ENCODE peak calls at places on chromosomes 6 and 20, in eight cellular contexts. Z, K, S, H, V, C, A and O are unnamed samples.

GRCh38 chr6:83884523-83884922 is 25.0 kb downstream of the CYB5R4 start:
- DNase-seq in H (peak), C (peak), S (peak), Z (no peak), V (no peak), A (no peak), K (no peak), O (peak)

GRCh38 chr6:157944983-157945931 is 36.4 kb upstream of the SYNJ2 start:
- DNase-seq in C (no peak), V (peak), H (no peak), Z (no peak), S (no peak), A (no peak), K (no peak), O (peak)

GRCh38 chr6:54282186-54282585 is 26.1 kb upstream of the TINAG start:
- DNase-seq in C (no peak), Z (no peak), A (no peak), H (no peak), V (no peak), S (peak), K (no peak), O (peak)

GRCh38 chr20:6525447-6526303 is 241.8 kb upstream of the BMP2 start:
- DNase-seq in Z (no peak), S (peak), C (no peak), V (no peak), A (no peak), H (no peak), K (no peak), O (peak)

GRCh38 chr20:15528386-15529111 is 1044.7 kb downstream of the KIF16B start:
- DNase-seq in Z (no peak), S (no peak), V (no peak), K (no peak), H (no peak), A (no peak), C (no peak), O (no peak)

GRCh38 chr20:33209789-33210188 is 7.4 kb upstream of the BPIFA3 start:
- DNase-seq in H (peak), S (peak), V (peak), K (peak), A (peak), C (peak), Z (no peak), O (peak)

GRCh38 chr6:86728976-86729375 is 208.4 kb upstream of the HTR1E start:
- DNase-seq in V (no peak), A (no peak), K (no peak), S (no peak), H (no peak), Z (no peak), C (no peak), O (no peak)

GRCh38 chr20:20519269-20519668 is 151.4 kb downstream of the INSM1 start:
- DNase-seq in V (no peak), C (no peak), A (peak), Z (no peak), S (no peak), K (no peak), H (no peak), O (no peak)

GRCh38 chr6:106591111-106591825 is 38.0 kb downstream of the RTN4IP1 start:
- DNase-seq in C (no peak), V (no peak), S (peak), Z (no peak), H (no peak), K (no peak), A (no peak), O (peak)

GRCh38 chr6:139698526-139699182 is 324.2 kb upstream of the CITED2 start:
- DNase-seq in H (no peak), S (peak), V (no peak), K (no peak), C (no peak), A (peak), Z (peak), O (no peak)

GRCh38 chr6:170473226-170473789 is 79.8 kb downstream of the PSMB1 start:
- DNase-seq in K (no peak), C (no peak), H (no peak), Z (no peak), S (no peak), A (no peak), V (no peak), O (no peak)

GRCh38 chr20:58048096-58048702 is 180.3 kb downstream of the ANKRD60 start:
- DNase-seq in C (no peak), K (no peak), H (no peak), Z (no peak), S (peak), V (no peak), A (no peak), O (peak)

GRCh38 chr6:135693971-135694370 is 157.5 kb upstream of the PDE7B start:
- DNase-seq in S (no peak), Z (no peak), V (no peak), K (no peak), A (no peak), H (no peak), C (no peak), O (no peak)

GRCh38 chr6:98586163-98586562 is 248.2 kb upstream of the POU3F2 start:
- DNase-seq in K (no peak), Z (no peak), C (no peak), V (no peak), A (no peak), S (no peak), H (no peak), O (no peak)

GRCh38 chr6:3888153-3888957 is 39.2 kb downstream of the FAM50B start:
- DNase-seq in Z (no peak), K (no peak), C (no peak), S (no peak), V (no peak), H (no peak), A (no peak), O (no peak)

GRCh38 chr6:37576336-37576737 is 76.6 kb upstream of the CCDC167 start:
- DNase-seq in H (no peak), C (no peak), Z (no peak), S (no peak), K (no peak), V (no peak), A (no peak), O (peak)

GRCh38 chr6:30726506-30727413 is 6.6 kb downstream of the TUBB start:
- DNase-seq in C (no peak), S (no peak), H (no peak), V (no peak), Z (no peak), A (no peak), K (no peak), O (no peak)

GRCh38 chr6:46221221-46221793 is 50.5 kb upstream of the ENPP5 start:
- DNase-seq in A (no peak), C (peak), S (peak), V (no peak), K (no peak), H (peak), Z (no peak), O (peak)

GRCh38 chr6:4268171-4268570 is 132.8 kb upstream of the ECI2 start:
- DNase-seq in C (no peak), K (no peak), Z (no peak), H (no peak), S (no peak), V (no peak), A (no peak), O (no peak)

GRCh38 chr20:64080813-64081619 is 1.1 kb downstream of the OPRL1 start:
- DNase-seq in C (no peak), V (no peak), S (no peak), A (no peak), K (no peak), Z (no peak), H (no peak), O (no peak)

GRCh38 chr6:168355716-168356522 is 36.3 kb upstream of the DACT2 start:
- DNase-seq in A (peak), V (peak), C (no peak), Z (peak), K (no peak), H (no peak), S (peak), O (no peak)

GRCh38 chr6:139863356-139863755 is 488.9 kb upstream of the CITED2 start:
- DNase-seq in S (peak), K (no peak), H (no peak), A (no peak), V (no peak), C (no peak), Z (no peak), O (peak)

GRCh38 chr6:21604081-21604480 is 10.5 kb downstream of the SOX4 start:
- DNase-seq in V (no peak), Z (no peak), A (no peak), K (no peak), S (no peak), H (no peak), C (no peak), O (no peak)

GRCh38 chr6:109369724-109370123 is 12.5 kb downstream of the CD164 start:
- DNase-seq in C (no peak), H (no peak), V (no peak), A (no peak), S (no peak), Z (no peak), K (no peak), O (no peak)